ENCODE peak calls at places on chromosome 21, in nine cellular contexts. N, Q, K, I, M, O, T, V and P are unnamed samples.

GRCh38 chr21:21018841-21019240 is 20.6 kb downstream of the NCAM2 start:
- DNase-seq in O (no peak), Q (no peak), N (no peak), K (no peak), M (no peak), V (no peak), T (no peak), I (no peak), P (no peak)

GRCh38 chr21:43210454-43211084 is 41.8 kb downstream of the CRYAA start:
- DNase-seq in V (no peak), Q (peak), K (no peak), M (no peak), O (no peak), I (no peak), T (no peak), N (no peak), P (no peak)

GRCh38 chr21:22898061-22898460 is 1899.9 kb downstream of the NCAM2 start:
- DNase-seq in V (no peak), O (no peak), I (no peak), T (no peak), N (no peak), Q (no peak), K (no peak), M (no peak), P (no peak)

GRCh38 chr21:18384771-18385170 is 18.8 kb downstream of the TMPRSS15 start:
- DNase-seq in I (peak), T (no peak), O (no peak), N (peak), M (no peak), Q (no peak), V (no peak), K (no peak), P (no peak)

GRCh38 chr21:33643658-33644311 is 1.5 kb downstream of the ITSN1 start:
- DNase-seq in T (no peak), N (no peak), K (no peak), I (no peak), O (no peak), Q (no peak), V (no peak), M (no peak), P (no peak)

GRCh38 chr21:21103692-21104091 is 105.5 kb downstream of the NCAM2 start:
- DNase-seq in O (no peak), K (no peak), N (no peak), T (no peak), I (no peak), V (no peak), Q (no peak), M (no peak), P (no peak)

GRCh38 chr21:42614811-42615342 is 38.5 kb upstream of the PDE9A start:
- DNase-seq in T (peak), M (no peak), O (no peak), K (no peak), N (peak), Q (no peak), I (no peak), V (no peak), P (no peak)

GRCh38 chr21:25643486-25643885 is 4.4 kb downstream of the JAM2 start:
- DNase-seq in T (no peak), N (no peak), K (no peak), V (no peak), O (no peak), M (no peak), Q (no peak), I (no peak), P (no peak)

GRCh38 chr21:33828083-33828482 is 87.5 kb downstream of the ATP5PO start:
- DNase-seq in Q (no peak), N (no peak), O (no peak), I (no peak), K (no peak), V (no peak), M (no peak), T (no peak), P (no peak)

GRCh38 chr21:34761758-34762330 is 93.0 kb downstream of the CLIC6 start:
- DNase-seq in V (no peak), N (no peak), O (no peak), M (no peak), I (no peak), Q (no peak), K (no peak), T (no peak), P (no peak)

GRCh38 chr21:44285547-44285992 is at the start of gene AIRE:
- DNase-seq in V (peak), T (no peak), N (no peak), M (no peak), O (no peak), Q (no peak), K (no peak), I (no peak), P (peak)

GRCh38 chr21:42745511-42746239 is 92.3 kb downstream of the PDE9A start:
- DNase-seq in K (no peak), O (no peak), I (no peak), T (no peak), Q (peak), N (no peak), M (no peak), V (peak), P (no peak)

GRCh38 chr21:39014751-39015150 is 168.5 kb downstream of the PSMG1 start:
- DNase-seq in K (no peak), M (peak), T (no peak), N (peak), V (no peak), Q (no peak), O (no peak), I (no peak), P (peak)

GRCh38 chr21:43613755-43614638 is 45.3 kb downstream of the HSF2BP start:
- DNase-seq in Q (no peak), K (no peak), M (no peak), V (no peak), O (no peak), T (no peak), I (peak), N (no peak), P (peak)

GRCh38 chr21:38802050-38803026 is 3.4 kb upstream of the ETS2 start:
- DNase-seq in V (no peak), O (no peak), K (no peak), I (no peak), N (peak), T (no peak), Q (no peak), M (no peak), P (no peak)

GRCh38 chr21:28644762-28645161 is 347.9 kb downstream of the LTN1 start:
- DNase-seq in M (no peak), O (no peak), I (no peak), V (no peak), K (no peak), N (no peak), Q (no peak), T (no peak), P (no peak)

GRCh38 chr21:38818336-38818723 is 12.6 kb downstream of the ETS2 start:
- DNase-seq in Q (no peak), I (no peak), N (no peak), K (no peak), O (no peak), M (no peak), T (no peak), V (no peak), P (no peak)

GRCh38 chr21:44427241-44428120 is 27.8 kb upstream of the LRRC3 start:
- DNase-seq in O (no peak), V (peak), Q (peak), T (peak), M (no peak), K (no peak), I (no peak), N (no peak), P (no peak)

GRCh38 chr21:29989634-29990234 is 49.9 kb upstream of the GRIK1 start:
- DNase-seq in O (no peak), Q (no peak), T (no peak), V (no peak), I (no peak), K (no peak), M (no peak), N (no peak), P (no peak)

GRCh38 chr21:46667735-46668380 is 32.4 kb downstream of the PRMT2 start:
- DNase-seq in O (no peak), N (peak), K (no peak), V (no peak), I (no peak), T (no peak), M (no peak), Q (no peak), P (peak)

GRCh38 chr21:41786521-41786987 is 19.7 kb upstream of the RIPK4 start:
- DNase-seq in K (no peak), V (no peak), T (no peak), I (no peak), Q (no peak), O (no peak), N (peak), M (no peak), P (no peak)

GRCh38 chr21:37463083-37463780 is 96.7 kb downstream of the DYRK1A start:
- DNase-seq in T (no peak), K (peak), N (peak), M (peak), I (peak), O (no peak), Q (no peak), V (no peak), P (peak)
- TF ChIP-seq CTCF in T (peak), K (peak), N (peak), M (peak), I (peak), O (peak), Q (peak), V (peak), P (peak)

GRCh38 chr21:35849131-35849530 is 211.2 kb downstream of the SETD4 start:
- DNase-seq in I (no peak), T (no peak), Q (no peak), V (no peak), N (no peak), K (no peak), M (no peak), O (no peak), P (peak)
- H3K27ac ChIP-seq in I (no peak), T (no peak), Q (peak), V (peak), N (no peak), K (no peak), M (no peak), O (no peak), P (no peak)

GRCh38 chr21:45489480-45489982 is 52.7 kb downstream of the SLC19A1 start:
- DNase-seq in O (no peak), V (no peak), K (no peak), N (no peak), I (no peak), Q (no peak), M (no peak), T (no peak), P (no peak)
- H3K4me3 ChIP-seq in O (no peak), V (no peak), K (no peak), N (no peak), I (no peak), Q (no peak), M (no peak), T (no peak), P (no peak)

GRCh38 chr21:26883768-26884167 is 38.6 kb upstream of the ADAMTS1 start:
- DNase-seq in O (no peak), Q (no peak), T (no peak), M (no peak), N (no peak), V (no peak), I (no peak), K (no peak), P (no peak)

GRCh38 chr21:26887241-26887640 is 42.0 kb upstream of the ADAMTS1 start:
- DNase-seq in M (no peak), I (no peak), T (no peak), N (no peak), Q (no peak), O (no peak), K (no peak), V (no peak), P (peak)

GRCh38 chr21:26884436-26884835 is 39.2 kb upstream of the ADAMTS1 start:
- DNase-seq in Q (no peak), M (no peak), N (no peak), K (no peak), T (no peak), O (no peak), V (no peak), I (no peak), P (no peak)

GRCh38 chr21:26877015-26877414 is 31.8 kb upstream of the ADAMTS1 start:
- DNase-seq in I (no peak), M (no peak), V (no peak), Q (no peak), O (no peak), N (no peak), K (no peak), T (no peak), P (no peak)

DNA sequence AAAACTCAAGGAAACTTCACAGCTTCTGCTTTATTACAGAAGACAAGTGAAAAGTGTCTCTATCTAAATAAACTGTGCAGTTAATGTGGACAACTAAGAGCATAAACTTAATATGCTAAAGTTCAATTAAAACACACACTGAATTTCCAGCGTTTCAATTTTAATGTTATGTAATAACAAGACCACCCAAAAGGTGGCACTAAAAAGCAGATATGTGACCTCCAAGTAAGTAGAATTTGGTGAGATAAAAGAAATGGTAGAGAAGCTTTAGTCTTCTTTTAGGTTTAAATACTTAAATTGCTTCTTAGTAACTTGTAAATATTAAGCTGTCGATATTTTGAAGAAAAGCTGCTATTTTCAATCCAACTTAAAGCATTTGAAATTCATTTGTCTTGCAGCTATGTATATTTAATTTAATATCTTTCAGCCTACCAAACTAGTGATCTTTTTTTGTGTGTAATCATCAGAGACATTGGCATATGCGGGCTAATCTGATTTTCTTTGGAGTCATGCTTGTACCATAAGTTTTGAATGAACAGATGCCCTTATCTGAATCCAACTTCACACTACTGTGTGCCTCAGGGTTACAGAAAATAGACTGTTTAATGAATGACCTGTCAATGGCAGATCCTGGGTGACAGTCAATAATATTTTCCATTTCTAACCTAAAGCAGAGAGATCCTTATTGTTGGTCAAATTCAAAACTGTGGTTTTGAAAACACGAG is 36.5 kb upstream of the ADAMTS1 start:
- DNase-seq in Q (no peak), T (no peak), N (peak), O (no peak), I (no peak), V (no peak), K (no peak), M (peak), P (no peak)
- TF ChIP-seq CTCF in Q (no peak), T (peak), N (no peak), O (peak), I (peak), V (peak), K (no peak), M (peak), P (no peak)

DNA sequence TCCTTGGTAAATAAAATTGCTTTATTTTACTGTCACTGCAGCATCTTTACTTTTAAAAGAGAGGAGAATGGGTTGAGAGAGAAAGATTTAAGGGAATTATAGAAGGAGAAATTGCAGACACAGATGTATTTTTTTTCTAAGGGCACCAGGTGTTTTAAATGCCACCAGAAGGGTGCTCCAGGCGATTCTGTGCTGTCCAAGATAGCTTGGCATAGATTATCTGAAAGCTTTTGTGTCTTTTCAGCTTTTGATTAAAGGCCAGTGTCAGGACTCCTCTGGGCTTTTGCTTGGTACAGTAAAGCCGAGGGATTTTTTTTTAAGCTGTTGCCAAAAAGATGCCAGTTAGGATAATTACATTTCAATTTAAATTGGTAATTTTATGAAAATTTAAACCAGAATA is 670.9 kb upstream of the CXADR start:
- DNase-seq in N (no peak), Q (no peak), M (no peak), O (no peak), K (no peak), T (no peak), V (no peak), I (no peak), P (no peak)
- H3K27ac ChIP-seq in N (no peak), Q (no peak), M (no peak), O (no peak), K (no peak), T (no peak), V (no peak), I (no peak), P (no peak)

DNA sequence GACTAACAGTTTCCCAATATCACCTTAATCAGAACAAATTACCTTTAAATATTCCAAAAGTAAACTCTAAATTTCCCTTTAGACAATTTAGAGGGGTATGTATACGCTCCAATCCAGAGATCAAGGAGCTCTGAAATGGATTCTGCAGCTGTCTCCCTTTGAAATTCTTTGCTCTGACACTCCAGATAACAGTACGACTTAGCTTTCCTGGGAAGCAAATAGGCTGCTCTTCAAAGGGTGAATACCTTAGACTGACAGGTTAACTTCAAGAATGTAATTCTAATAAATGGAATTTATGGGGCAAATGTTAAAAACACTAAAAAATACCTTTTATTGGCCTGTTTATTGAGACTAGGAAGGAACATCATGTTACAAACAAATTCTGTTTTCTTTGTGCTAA is 357.2 kb downstream of the USP25 start:
- DNase-seq in N (no peak), K (no peak), T (no peak), M (no peak), Q (no peak), O (no peak), V (no peak), I (no peak), P (no peak)
- H3K4me3 ChIP-seq in N (no peak), K (no peak), T (no peak), M (no peak), Q (no peak), O (no peak), V (no peak), I (no peak), P (no peak)

DNA sequence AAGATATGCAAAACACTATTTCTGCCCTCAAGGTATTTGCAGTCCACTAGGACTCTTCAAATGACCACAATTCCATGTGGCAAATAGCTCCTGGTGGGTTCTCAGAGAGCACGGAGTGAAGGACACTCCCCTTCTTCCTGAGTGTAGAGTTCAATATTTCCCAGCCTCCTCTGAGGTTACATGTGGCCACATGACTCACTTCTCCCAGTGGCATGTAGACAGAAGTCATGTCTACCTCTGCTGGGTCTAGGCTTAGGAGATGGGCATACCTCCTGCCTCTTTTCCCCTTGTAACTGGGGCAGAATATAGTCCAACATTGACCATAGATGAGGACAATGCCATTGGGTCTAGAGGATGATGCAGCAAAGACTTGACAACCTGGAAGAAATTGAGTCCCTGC is 191.4 kb downstream of the MIS18A start:
- DNase-seq in O (no peak), Q (no peak), V (no peak), N (no peak), M (no peak), T (no peak), I (no peak), K (no peak), P (no peak)
- TF ChIP-seq CTCF in O (no peak), Q (no peak), V (no peak), N (no peak), M (no peak), T (no peak), I (no peak), K (no peak), P (no peak)